ENCODE peak calls at places on chromosome 11, in six cellular contexts. V is hippocampal formation, Z is nucleus accumbens, R is body of pancreas, M is WERI-Rb-1, G is right lobe of liver. D is an unnamed sample.
A peak's percentile ranks its signal among the peaks of the same experiment; 100 is the strongest.

GRCh38 chr11:110837535-110838127 is 125.4 kb upstream of the ARHGAP20 start:
- DNase-seq in R (no peak), G (no peak), Z (no peak), V (no peak), M (no peak), D (no peak)

GRCh38 chr11:46672381-46672839 is 28.0 kb downstream of the ARHGAP1 start:
- DNase-seq in Z (no peak), R (no peak), V (no peak), G (no peak), M (no peak), D (no peak)

GRCh38 chr11:8839957-8840945 is 70.7 kb upstream of the AKIP1 start:
- DNase-seq in G (no peak), M (no peak), R (peak; percentile 65), Z (no peak), V (peak; percentile 43), D (peak; percentile 77)

GRCh38 chr11:72760543-72761400 is 8.6 kb upstream of the ARAP1 start:
- DNase-seq in M (no peak), R (no peak), G (no peak), V (no peak), Z (no peak), D (no peak)

GRCh38 chr11:91981995-91982394 is 242.6 kb upstream of the FAT3 start:
- DNase-seq in Z (no peak), G (no peak), V (no peak), M (no peak), R (peak; percentile 36), D (no peak)

GRCh38 chr11:67311556-67312082 is 8.3 kb downstream of the SSH3 start:
- DNase-seq in R (no peak), Z (no peak), V (no peak), G (peak; percentile 44), M (no peak), D (peak; percentile 59)

GRCh38 chr11:35927730-35928129 is 16.1 kb upstream of the LDLRAD3 start:
- DNase-seq in M (no peak), R (peak; percentile 81), V (no peak), G (peak; percentile 94), Z (no peak), D (peak; percentile 34)

GRCh38 chr11:27703453-27703852 is 3.2 kb upstream of the BDNF start:
- DNase-seq in R (no peak), Z (no peak), G (no peak), V (no peak), M (no peak), D (no peak)

GRCh38 chr11:116532066-116532465 is 240.7 kb downstream of the BUD13 start:
- DNase-seq in R (no peak), G (peak; percentile 19), V (no peak), Z (no peak), M (no peak), D (peak; percentile 24)

GRCh38 chr11:2886191-2886894 is 768 bp upstream of the CDKN1C start:
- DNase-seq in V (peak; percentile 64), G (no peak), M (peak; percentile 74), Z (no peak), R (peak; percentile 39), D (peak; percentile 86)

GRCh38 chr11:8650401-8650990 is 32.0 kb downstream of the TRIM66 start:
- DNase-seq in M (no peak), R (no peak), G (no peak), Z (no peak), V (no peak), D (no peak)